ENCODE peak calls at places on chromosomes 2 and 18, in five cellular contexts. G is ovary, J is thoracic aorta, A is psoas muscle, L is transverse colon. Y is an unnamed sample.

GRCh38 chr2:138244400-138245001 is 257.1 kb upstream of the SPOPL start:
- DNase-seq in G (no peak), J (no peak), A (no peak), L (no peak), Y (no peak)

GRCh38 chr18:2293109-2293839 is 278.0 kb downstream of the METTL4 start:
- DNase-seq in G (no peak), J (no peak), A (no peak), L (no peak), Y (no peak)

GRCh38 chr18:9918016-9918680 is 4.3 kb downstream of the VAPA start:
- DNase-seq in G (no peak), J (no peak), A (no peak), L (no peak), Y (no peak)

GRCh38 chr2:233982421-233983121 is 65.4 kb downstream of the TRPM8 start:
- DNase-seq in G (no peak), J (no peak), A (no peak), L (no peak), Y (peak)

GRCh38 chr2:156087875-156088274 is 244.6 kb downstream of the NR4A2 start:
- DNase-seq in G (no peak), J (no peak), A (no peak), L (no peak), Y (no peak)

GRCh38 chr2:98458207-98458606 is 13.5 kb downstream of the INPP4A start:
- DNase-seq in G (no peak), J (no peak), A (no peak), L (no peak), Y (no peak)

GRCh38 chr18:37639846-37640245 is 74.2 kb upstream of the CELF4 start:
- DNase-seq in G (no peak), J (no peak), A (no peak), L (no peak), Y (no peak)

GRCh38 chr18:3234457-3234856 is 13.1 kb upstream of the MYL12A start:
- DNase-seq in G (no peak), J (no peak), A (no peak), L (no peak), Y (no peak)

GRCh38 chr2:173741715-173742114 is 223.5 kb downstream of the SP3 start:
- DNase-seq in G (no peak), J (no peak), A (no peak), L (no peak), Y (no peak)

GRCh38 chr2:129912066-129912820 is 67.2 kb upstream of the RAB6C start:
- DNase-seq in G (no peak), J (no peak), A (no peak), L (no peak), Y (no peak)

GRCh38 chr18:8857806-8858205 is 152.4 kb downstream of the MTCL1 start:
- DNase-seq in G (no peak), J (no peak), A (no peak), L (no peak), Y (no peak)

GRCh38 chr2:231930601-231931281 is 4.5 kb upstream of the NPPC start:
- DNase-seq in G (no peak), J (no peak), A (peak), L (no peak), Y (no peak)

GRCh38 chr2:198296665-198297308 is 492.4 kb downstream of the PLCL1 start:
- DNase-seq in G (peak), J (no peak), A (no peak), L (peak), Y (no peak)

GRCh38 chr2:37648316-37649011 is 23.0 kb downstream of the CDC42EP3 start:
- DNase-seq in G (no peak), J (no peak), A (peak), L (peak), Y (no peak)
- TF ChIP-seq CTCF in G (no peak), J (peak), A (peak), L (no peak), Y (no peak)

DNA sequence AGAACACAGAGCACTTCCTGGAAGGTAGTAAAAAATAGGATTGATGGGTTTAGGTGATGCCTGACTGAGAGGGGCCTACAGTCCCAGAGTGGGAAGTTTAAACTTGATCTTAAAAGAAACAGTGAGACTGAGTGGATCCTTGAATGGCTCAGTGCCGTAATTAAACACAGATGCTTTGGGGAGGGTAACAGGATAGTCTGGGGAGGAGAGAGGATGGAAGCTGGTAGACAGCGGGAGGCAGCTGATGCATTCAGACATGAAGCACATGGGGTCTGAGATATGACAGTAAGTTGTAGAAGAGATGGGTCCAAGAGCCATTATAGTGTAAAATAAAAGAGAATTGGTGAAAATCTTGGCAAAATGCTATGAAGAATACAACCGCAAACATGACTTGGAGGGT is 54.4 kb downstream of the AOX1 start:
- DNase-seq in G (no peak), J (no peak), A (no peak), L (no peak), Y (no peak)
- H3K4me3 ChIP-seq in G (no peak), J (no peak), A (no peak), L (no peak), Y (no peak)

GRCh38 chr2:20179755-20180594 is 45.0 kb downstream of the SDC1 start:
- DNase-seq in G (no peak), J (no peak), A (no peak), L (peak), Y (no peak)
- TF ChIP-seq CTCF in G (no peak), J (no peak), A (no peak), L (no peak), Y (no peak)

GRCh38 chr2:1494906-1495305 is 81.6 kb downstream of the TPO start:
- DNase-seq in G (no peak), J (no peak), A (no peak), L (no peak), Y (no peak)

GRCh38 chr2:1498176-1498575 is 84.9 kb downstream of the TPO start:
- DNase-seq in G (no peak), J (no peak), A (no peak), L (no peak), Y (no peak)

GRCh38 chr2:1495676-1496393 is 82.6 kb downstream of the TPO start:
- DNase-seq in G (no peak), J (no peak), A (no peak), L (peak), Y (no peak)

GRCh38 chr2:1497122-1497611 is 83.9 kb downstream of the TPO start:
- DNase-seq in G (no peak), J (no peak), A (no peak), L (no peak), Y (no peak)

DNA sequence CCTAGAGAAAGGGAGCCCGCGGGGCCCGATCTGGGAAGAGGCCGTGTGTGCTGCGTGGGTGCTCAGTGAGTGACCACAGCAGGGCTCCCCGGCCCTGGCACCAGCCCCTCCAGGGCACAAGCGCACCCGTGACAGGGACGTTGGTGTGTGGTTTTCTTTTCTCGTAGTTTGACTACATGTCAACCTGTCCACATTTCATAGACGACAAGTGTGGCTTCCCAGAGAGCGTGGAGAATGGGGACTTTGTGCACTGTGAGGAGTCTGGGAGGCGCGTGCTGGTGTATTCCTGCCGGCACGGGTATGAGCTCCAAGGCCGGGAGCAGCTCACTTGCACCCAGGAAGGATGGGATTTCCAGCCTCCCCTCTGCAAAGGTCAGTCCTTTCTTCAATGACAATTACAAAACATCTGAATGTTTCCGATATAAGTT is 83.1 kb downstream of the TPO start:
- DNase-seq in G (no peak), J (no peak), A (no peak), L (no peak), Y (no peak)
- H3K4me3 ChIP-seq in G (no peak), J (no peak), A (no peak), L (no peak), Y (no peak)

GRCh38 chr18:49699303-49699702 is 114.0 kb downstream of the ACAA2 start:
- DNase-seq in G (no peak), J (no peak), A (no peak), L (no peak), Y (no peak)
- TF ChIP-seq CTCF in G (no peak), J (no peak), A (no peak), L (no peak), Y (no peak)

GRCh38 chr2:203002054-203002821 is 12.4 kb upstream of the NBEAL1 start:
- DNase-seq in G (no peak), J (no peak), A (no peak), L (no peak), Y (no peak)
- H3K4me3 ChIP-seq in G (no peak), J (no peak), A (no peak), L (no peak), Y (no peak)

GRCh38 chr18:67278984-67279383 is 237.5 kb downstream of the DSEL start:
- DNase-seq in G (no peak), J (no peak), A (no peak), L (no peak), Y (no peak)
- TF ChIP-seq CTCF in G (no peak), J (no peak), A (no peak), L (no peak), Y (no peak)

GRCh38 chr2:28300921-28301341 is 91.7 kb upstream of the FOSL2 start:
- DNase-seq in G (no peak), J (no peak), A (no peak), L (no peak), Y (no peak)
- H3K4me3 ChIP-seq in G (no peak), J (peak), A (no peak), L (no peak), Y (peak)

DNA sequence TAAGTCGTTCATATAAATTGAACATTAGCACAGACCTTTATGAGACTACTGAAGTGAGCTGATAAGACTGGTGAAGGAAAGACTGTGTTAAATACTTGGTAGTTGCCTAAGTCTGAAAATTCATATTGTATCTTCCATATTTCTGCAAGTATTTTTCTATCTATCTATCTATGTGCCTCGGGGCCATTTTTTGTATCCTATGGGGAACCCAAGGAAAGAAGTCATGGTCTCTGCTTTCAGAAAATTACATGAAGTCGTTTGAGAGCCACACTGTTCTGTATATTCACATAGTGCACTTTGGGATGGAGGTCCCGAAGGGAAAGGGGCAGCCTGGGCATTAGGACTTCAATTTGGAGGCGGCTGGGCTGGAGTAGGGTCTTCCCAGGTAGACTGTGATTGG is 89.6 kb downstream of the EPAS1 start:
- DNase-seq in G (no peak), J (no peak), A (no peak), L (no peak), Y (no peak)
- TF ChIP-seq CTCF in G (no peak), J (no peak), A (no peak), L (no peak), Y (no peak)

Y was measured in AG04449.